ENCODE peak calls at places on chromosomes 7 and 10, in six cellular contexts. H is stimulated activated CD8-positive, alpha-beta memory T cell treated with anti-CD3 and anti-CD28 coated beads, Interleukin-15, amount 100 ng/mL, for 24 hours; Z is NCI-H2081; B is GM12878; G is GM03348; I is cardiac septum. J is an unnamed sample.

GRCh38 chr7:15315678-15316077 is 246.1 kb downstream of the AGMO start:
- DNase-seq in H (no peak), Z (no peak), B (no peak), G (no peak), I (no peak), J (no peak)

GRCh38 chr7:44541876-44542610 is 913 bp upstream of the NPC1L1 start:
- DNase-seq in H (no peak), Z (no peak), B (no peak), G (peak; percentile 4), I (no peak), J (no peak)

GRCh38 chr10:99234739-99235468 is 748 bp downstream of the HPSE2 start:
- DNase-seq in H (no peak), Z (no peak), B (no peak), G (peak; percentile 21), I (no peak), J (no peak)

GRCh38 chr10:26199841-26200240 is 16.7 kb upstream of the GAD2 start:
- DNase-seq in H (no peak), Z (peak; percentile 27), B (no peak), G (no peak), I (no peak), J (no peak)

GRCh38 chr10:132716691-132717490 is 69.1 kb downstream of the NKX6-2 start:
- DNase-seq in H (no peak), Z (no peak), B (no peak), G (no peak), I (peak; percentile 63), J (no peak)

GRCh38 chr10:119658274-119658673 is 7.1 kb downstream of the BAG3 start:
- DNase-seq in H (no peak), Z (no peak), B (no peak), G (peak; percentile 91), I (peak; percentile 87), J (no peak)

GRCh38 chr7:102890292-102890970 is 22.4 kb upstream of the LRRC17 start:
- DNase-seq in H (no peak), Z (no peak), B (no peak), G (no peak), I (no peak), J (no peak)

GRCh38 chr7:157566631-157567006 is 229.8 kb downstream of the DNAJB6 start:
- DNase-seq in H (no peak), Z (no peak), B (no peak), G (no peak), I (no peak), J (no peak)

GRCh38 chr10:49746626-49747302 is 15.4 kb downstream of the OGDHL start:
- DNase-seq in H (no peak), Z (no peak), B (no peak), G (no peak), I (peak; percentile 73), J (no peak)

GRCh38 chr10:52652431-52653220 is 120.0 kb downstream of the MBL2 start:
- DNase-seq in H (no peak), Z (no peak), B (no peak), G (peak; percentile 29), I (no peak), J (no peak)

GRCh38 chr7:115747174-115747573 is 283.4 kb downstream of the TFEC start:
- DNase-seq in H (no peak), Z (no peak), B (no peak), G (no peak), I (no peak), J (no peak)

GRCh38 chr7:71705217-71705616 is 573.3 kb downstream of the GALNT17 start:
- DNase-seq in H (no peak), Z (no peak), B (no peak), G (no peak), I (no peak), J (no peak)

GRCh38 chr7:156368053-156368452 is 272.5 kb upstream of the RNF32 start:
- DNase-seq in H (no peak), Z (no peak), B (no peak), G (no peak), I (no peak), J (no peak)

GRCh38 chr7:73734619-73735525 is 3.7 kb downstream of the ABHD11 start:
- DNase-seq in H (peak; percentile 51), Z (peak; percentile 85), B (peak; percentile 49), G (peak; percentile 83), I (peak; percentile 87), J (no peak)

GRCh38 chr10:132306951-132307751 is 599 bp downstream of the STK32C start:
- DNase-seq in H (no peak), Z (peak; percentile 37), B (no peak), G (no peak), I (peak; percentile 57), J (no peak)

GRCh38 chr7:155533120-155533826 is 13.1 kb downstream of the CNPY1 start:
- DNase-seq in H (no peak), Z (no peak), B (no peak), G (peak; percentile 41), I (peak; percentile 71), J (peak; percentile 14)

GRCh38 chr7:134693256-134693655 is 46.6 kb downstream of the BPGM start:
- DNase-seq in H (no peak), Z (no peak), B (no peak), G (peak; percentile 85), I (no peak), J (no peak)

GRCh38 chr7:64869121-64869725 is 33.9 kb upstream of the ZNF273 start:
- DNase-seq in H (no peak), Z (no peak), B (no peak), G (no peak), I (no peak), J (no peak)

J was measured in omental fat pad.